ENCODE peak calls at places on chromosomes 5 and 9, in nine cellular contexts. One of them, this sample, is unnamed.

GRCh38 chr9:99012957-99013512 is 69.3 kb downstream of the COL15A1 start:
- DNase-seq in CD4-positive, CD25-positive, alpha-beta regulatory T cell: peak
- DNase-seq in A549: no peak
- DNase-seq in cardiac muscle cell: no peak
- DNase-seq in dorsolateral prefrontal cortex: no peak
- DNase-seq in stomach: no peak
- DNase-seq in right lobe of liver: no peak
- DNase-seq in naive thymus-derived CD4-positive, alpha-beta T cell: no peak
- DNase-seq in heart right ventricle: no peak
- DNase-seq in this sample: no peak

GRCh38 chr9:137195525-137196220 is 4.9 kb downstream of the TPRN start:
- DNase-seq in CD4-positive, CD25-positive, alpha-beta regulatory T cell: no peak
- DNase-seq in A549: no peak
- DNase-seq in cardiac muscle cell: no peak
- DNase-seq in dorsolateral prefrontal cortex: no peak
- DNase-seq in stomach: peak
- DNase-seq in right lobe of liver: peak
- DNase-seq in naive thymus-derived CD4-positive, alpha-beta T cell: no peak
- DNase-seq in heart right ventricle: no peak
- DNase-seq in this sample: no peak

GRCh38 chr5:92991681-92992472 is 589.1 kb downstream of the NR2F1-AS1 start:
- DNase-seq in CD4-positive, CD25-positive, alpha-beta regulatory T cell: no peak
- DNase-seq in A549: no peak
- DNase-seq in cardiac muscle cell: no peak
- DNase-seq in dorsolateral prefrontal cortex: no peak
- DNase-seq in stomach: no peak
- DNase-seq in right lobe of liver: no peak
- DNase-seq in naive thymus-derived CD4-positive, alpha-beta T cell: no peak
- DNase-seq in heart right ventricle: no peak
- DNase-seq in this sample: no peak

GRCh38 chr9:40927851-40928802 is 200.4 kb downstream of the FOXD4L6 start:
- DNase-seq in CD4-positive, CD25-positive, alpha-beta regulatory T cell: no peak
- DNase-seq in A549: no peak
- DNase-seq in cardiac muscle cell: no peak
- DNase-seq in dorsolateral prefrontal cortex: no peak
- DNase-seq in stomach: no peak
- DNase-seq in right lobe of liver: no peak
- DNase-seq in naive thymus-derived CD4-positive, alpha-beta T cell: no peak
- DNase-seq in heart right ventricle: no peak
- DNase-seq in this sample: no peak

GRCh38 chr9:79660615-79661014 is 88.8 kb downstream of the TLE4 start:
- DNase-seq in CD4-positive, CD25-positive, alpha-beta regulatory T cell: no peak
- DNase-seq in A549: no peak
- DNase-seq in cardiac muscle cell: no peak
- DNase-seq in dorsolateral prefrontal cortex: no peak
- DNase-seq in stomach: no peak
- DNase-seq in right lobe of liver: no peak
- DNase-seq in naive thymus-derived CD4-positive, alpha-beta T cell: no peak
- DNase-seq in heart right ventricle: no peak
- DNase-seq in this sample: no peak

GRCh38 chr9:72365525-72366256 is 683 bp upstream of the ZFAND5 start:
- DNase-seq in CD4-positive, CD25-positive, alpha-beta regulatory T cell: peak
- DNase-seq in A549: peak
- DNase-seq in cardiac muscle cell: peak
- DNase-seq in dorsolateral prefrontal cortex: peak
- DNase-seq in stomach: peak
- DNase-seq in right lobe of liver: peak
- DNase-seq in naive thymus-derived CD4-positive, alpha-beta T cell: no peak
- DNase-seq in heart right ventricle: peak
- DNase-seq in this sample: peak

GRCh38 chr5:57117601-57118000 is 56.3 kb upstream of the GPBP1 start:
- DNase-seq in CD4-positive, CD25-positive, alpha-beta regulatory T cell: no peak
- DNase-seq in A549: no peak
- DNase-seq in cardiac muscle cell: no peak
- DNase-seq in dorsolateral prefrontal cortex: no peak
- DNase-seq in stomach: no peak
- DNase-seq in right lobe of liver: no peak
- DNase-seq in naive thymus-derived CD4-positive, alpha-beta T cell: no peak
- DNase-seq in heart right ventricle: no peak
- DNase-seq in this sample: peak

GRCh38 chr5:100902406-100903035 is 561 bp downstream of the ST8SIA4 start:
- DNase-seq in CD4-positive, CD25-positive, alpha-beta regulatory T cell: no peak
- DNase-seq in A549: peak
- DNase-seq in cardiac muscle cell: no peak
- DNase-seq in dorsolateral prefrontal cortex: no peak
- DNase-seq in stomach: no peak
- DNase-seq in right lobe of liver: no peak
- DNase-seq in naive thymus-derived CD4-positive, alpha-beta T cell: peak
- DNase-seq in heart right ventricle: no peak
- DNase-seq in this sample: no peak

GRCh38 chr5:135561266-135561665 is 17.5 kb downstream of the CXCL14 start:
- DNase-seq in CD4-positive, CD25-positive, alpha-beta regulatory T cell: no peak
- DNase-seq in A549: no peak
- DNase-seq in cardiac muscle cell: no peak
- DNase-seq in dorsolateral prefrontal cortex: no peak
- DNase-seq in stomach: no peak
- DNase-seq in right lobe of liver: no peak
- DNase-seq in naive thymus-derived CD4-positive, alpha-beta T cell: no peak
- DNase-seq in heart right ventricle: no peak
- DNase-seq in this sample: no peak

GRCh38 chr5:40627708-40628107 is 52.0 kb upstream of the PTGER4 start:
- DNase-seq in CD4-positive, CD25-positive, alpha-beta regulatory T cell: no peak
- DNase-seq in A549: no peak
- DNase-seq in cardiac muscle cell: no peak
- DNase-seq in dorsolateral prefrontal cortex: no peak
- DNase-seq in stomach: no peak
- DNase-seq in right lobe of liver: no peak
- DNase-seq in naive thymus-derived CD4-positive, alpha-beta T cell: no peak
- DNase-seq in heart right ventricle: no peak
- DNase-seq in this sample: no peak

GRCh38 chr5:107383414-107383813 is 287.3 kb downstream of the EFNA5 start:
- DNase-seq in CD4-positive, CD25-positive, alpha-beta regulatory T cell: no peak
- DNase-seq in A549: peak
- DNase-seq in cardiac muscle cell: no peak
- DNase-seq in dorsolateral prefrontal cortex: no peak
- DNase-seq in stomach: no peak
- DNase-seq in right lobe of liver: no peak
- DNase-seq in naive thymus-derived CD4-positive, alpha-beta T cell: no peak
- DNase-seq in heart right ventricle: no peak
- DNase-seq in this sample: no peak

GRCh38 chr9:11335011-11335410 is 722.2 kb upstream of the PTPRD start:
- DNase-seq in CD4-positive, CD25-positive, alpha-beta regulatory T cell: no peak
- DNase-seq in A549: no peak
- DNase-seq in cardiac muscle cell: no peak
- DNase-seq in dorsolateral prefrontal cortex: no peak
- DNase-seq in stomach: no peak
- DNase-seq in right lobe of liver: no peak
- DNase-seq in naive thymus-derived CD4-positive, alpha-beta T cell: no peak
- DNase-seq in heart right ventricle: no peak
- DNase-seq in this sample: no peak

GRCh38 chr5:56039985-56040384 is 45.2 kb upstream of the IL6ST start:
- DNase-seq in CD4-positive, CD25-positive, alpha-beta regulatory T cell: no peak
- DNase-seq in A549: no peak
- DNase-seq in cardiac muscle cell: no peak
- DNase-seq in dorsolateral prefrontal cortex: no peak
- DNase-seq in stomach: no peak
- DNase-seq in right lobe of liver: no peak
- DNase-seq in naive thymus-derived CD4-positive, alpha-beta T cell: no peak
- DNase-seq in heart right ventricle: no peak
- DNase-seq in this sample: no peak

GRCh38 chr5:154737667-154738320 is 17.4 kb upstream of the LARP1 start:
- DNase-seq in CD4-positive, CD25-positive, alpha-beta regulatory T cell: no peak
- DNase-seq in A549: no peak
- DNase-seq in cardiac muscle cell: no peak
- DNase-seq in dorsolateral prefrontal cortex: no peak
- DNase-seq in stomach: no peak
- DNase-seq in right lobe of liver: no peak
- DNase-seq in naive thymus-derived CD4-positive, alpha-beta T cell: no peak
- DNase-seq in heart right ventricle: no peak
- DNase-seq in this sample: no peak

GRCh38 chr9:83656952-83657351 is 34.0 kb downstream of the IDNK start:
- DNase-seq in CD4-positive, CD25-positive, alpha-beta regulatory T cell: no peak
- DNase-seq in A549: no peak
- DNase-seq in cardiac muscle cell: no peak
- DNase-seq in dorsolateral prefrontal cortex: no peak
- DNase-seq in stomach: no peak
- DNase-seq in right lobe of liver: no peak
- DNase-seq in naive thymus-derived CD4-positive, alpha-beta T cell: no peak
- DNase-seq in heart right ventricle: no peak
- DNase-seq in this sample: no peak

GRCh38 chr9:21030389-21031035 is 928 bp downstream of the HACD4 start:
- DNase-seq in CD4-positive, CD25-positive, alpha-beta regulatory T cell: peak
- DNase-seq in A549: peak
- DNase-seq in cardiac muscle cell: no peak
- DNase-seq in dorsolateral prefrontal cortex: no peak
- DNase-seq in stomach: no peak
- DNase-seq in right lobe of liver: no peak
- DNase-seq in naive thymus-derived CD4-positive, alpha-beta T cell: peak
- DNase-seq in heart right ventricle: no peak
- DNase-seq in this sample: no peak

GRCh38 chr5:1168751-1169607 is 32.4 kb upstream of the SLC6A19 start:
- DNase-seq in CD4-positive, CD25-positive, alpha-beta regulatory T cell: no peak
- DNase-seq in A549: no peak
- DNase-seq in cardiac muscle cell: no peak
- DNase-seq in dorsolateral prefrontal cortex: no peak
- DNase-seq in stomach: no peak
- DNase-seq in right lobe of liver: no peak
- DNase-seq in naive thymus-derived CD4-positive, alpha-beta T cell: no peak
- DNase-seq in heart right ventricle: no peak
- DNase-seq in this sample: no peak

GRCh38 chr5:1167361-1167727 is 34.1 kb upstream of the SLC6A19 start:
- DNase-seq in CD4-positive, CD25-positive, alpha-beta regulatory T cell: no peak
- DNase-seq in A549: no peak
- DNase-seq in cardiac muscle cell: no peak
- DNase-seq in dorsolateral prefrontal cortex: no peak
- DNase-seq in stomach: no peak
- DNase-seq in right lobe of liver: no peak
- DNase-seq in naive thymus-derived CD4-positive, alpha-beta T cell: no peak
- DNase-seq in heart right ventricle: no peak
- DNase-seq in this sample: no peak

GRCh38 chr5:1169608-1170115 is 31.7 kb upstream of the SLC6A19 start:
- DNase-seq in CD4-positive, CD25-positive, alpha-beta regulatory T cell: no peak
- DNase-seq in A549: no peak
- DNase-seq in cardiac muscle cell: no peak
- DNase-seq in dorsolateral prefrontal cortex: no peak
- DNase-seq in stomach: no peak
- DNase-seq in right lobe of liver: no peak
- DNase-seq in naive thymus-derived CD4-positive, alpha-beta T cell: no peak
- DNase-seq in heart right ventricle: no peak
- DNase-seq in this sample: no peak

GRCh38 chr5:1166370-1166769 is 35.0 kb upstream of the SLC6A19 start:
- DNase-seq in CD4-positive, CD25-positive, alpha-beta regulatory T cell: no peak
- DNase-seq in A549: no peak
- DNase-seq in cardiac muscle cell: no peak
- DNase-seq in dorsolateral prefrontal cortex: no peak
- DNase-seq in stomach: no peak
- DNase-seq in right lobe of liver: no peak
- DNase-seq in naive thymus-derived CD4-positive, alpha-beta T cell: no peak
- DNase-seq in heart right ventricle: no peak
- DNase-seq in this sample: no peak

GRCh38 chr5:1167728-1168709 is 33.4 kb upstream of the SLC6A19 start:
- DNase-seq in CD4-positive, CD25-positive, alpha-beta regulatory T cell: peak
- DNase-seq in A549: peak
- DNase-seq in cardiac muscle cell: peak
- DNase-seq in dorsolateral prefrontal cortex: peak
- DNase-seq in stomach: peak
- DNase-seq in right lobe of liver: peak
- DNase-seq in naive thymus-derived CD4-positive, alpha-beta T cell: peak
- DNase-seq in heart right ventricle: peak
- DNase-seq in this sample: peak
- H3K4me3 ChIP-seq in CD4-positive, CD25-positive, alpha-beta regulatory T cell: no peak
- H3K4me3 ChIP-seq in A549: peak
- H3K4me3 ChIP-seq in cardiac muscle cell: peak
- H3K4me3 ChIP-seq in dorsolateral prefrontal cortex: peak
- H3K4me3 ChIP-seq in stomach: no peak
- H3K4me3 ChIP-seq in right lobe of liver: no peak
- H3K4me3 ChIP-seq in naive thymus-derived CD4-positive, alpha-beta T cell: no peak
- H3K4me3 ChIP-seq in heart right ventricle: no peak
- H3K4me3 ChIP-seq in this sample: no peak

GRCh38 chr9:113464286-113464660 is 746 bp downstream of the RGS3 start:
- DNase-seq in CD4-positive, CD25-positive, alpha-beta regulatory T cell: no peak
- DNase-seq in A549: no peak
- DNase-seq in cardiac muscle cell: no peak
- DNase-seq in dorsolateral prefrontal cortex: no peak
- DNase-seq in stomach: no peak
- DNase-seq in right lobe of liver: no peak
- DNase-seq in naive thymus-derived CD4-positive, alpha-beta T cell: no peak
- DNase-seq in heart right ventricle: no peak
- DNase-seq in this sample: no peak
- H3K4me3 ChIP-seq in CD4-positive, CD25-positive, alpha-beta regulatory T cell: no peak
- H3K4me3 ChIP-seq in A549: peak
- H3K4me3 ChIP-seq in cardiac muscle cell: peak
- H3K4me3 ChIP-seq in dorsolateral prefrontal cortex: peak
- H3K4me3 ChIP-seq in stomach: peak
- H3K4me3 ChIP-seq in right lobe of liver: no peak
- H3K4me3 ChIP-seq in naive thymus-derived CD4-positive, alpha-beta T cell: no peak
- H3K4me3 ChIP-seq in heart right ventricle: peak
- H3K4me3 ChIP-seq in this sample: no peak

DNA sequence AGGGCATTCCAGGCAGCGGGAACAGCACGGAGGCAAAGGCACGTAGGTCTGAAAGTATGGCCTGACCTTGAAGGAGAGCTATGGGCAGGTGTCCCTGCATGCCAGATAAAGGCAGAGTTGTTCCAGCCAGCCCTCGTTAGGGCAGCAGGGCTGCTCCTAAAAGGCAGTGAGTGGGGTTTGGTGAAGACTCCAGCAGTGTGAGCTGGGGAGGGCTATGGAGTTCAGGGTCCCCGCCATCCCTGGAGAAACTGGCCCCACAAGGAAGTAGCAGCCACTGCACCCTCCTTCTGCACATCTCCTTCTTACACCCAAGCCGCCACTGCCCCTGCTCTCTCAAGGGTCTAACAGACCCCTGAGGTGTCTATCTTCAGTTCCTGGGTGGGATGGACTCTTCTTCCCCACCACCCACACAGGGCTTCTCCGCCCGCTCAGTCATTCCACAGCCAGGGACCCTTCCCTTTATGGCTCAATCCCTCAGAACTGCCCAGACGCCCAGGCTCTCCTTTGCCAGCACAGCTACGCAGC is 1.4 kb downstream of the AKNA start:
- DNase-seq in CD4-positive, CD25-positive, alpha-beta regulatory T cell: no peak
- DNase-seq in A549: no peak
- DNase-seq in cardiac muscle cell: peak
- DNase-seq in dorsolateral prefrontal cortex: no peak
- DNase-seq in stomach: no peak
- DNase-seq in right lobe of liver: no peak
- DNase-seq in naive thymus-derived CD4-positive, alpha-beta T cell: no peak
- DNase-seq in heart right ventricle: no peak
- DNase-seq in this sample: no peak
- H3K4me3 ChIP-seq in CD4-positive, CD25-positive, alpha-beta regulatory T cell: peak
- H3K4me3 ChIP-seq in A549: no peak
- H3K4me3 ChIP-seq in cardiac muscle cell: peak
- H3K4me3 ChIP-seq in dorsolateral prefrontal cortex: peak
- H3K4me3 ChIP-seq in stomach: peak
- H3K4me3 ChIP-seq in right lobe of liver: peak
- H3K4me3 ChIP-seq in naive thymus-derived CD4-positive, alpha-beta T cell: peak
- H3K4me3 ChIP-seq in heart right ventricle: peak
- H3K4me3 ChIP-seq in this sample: peak

DNA sequence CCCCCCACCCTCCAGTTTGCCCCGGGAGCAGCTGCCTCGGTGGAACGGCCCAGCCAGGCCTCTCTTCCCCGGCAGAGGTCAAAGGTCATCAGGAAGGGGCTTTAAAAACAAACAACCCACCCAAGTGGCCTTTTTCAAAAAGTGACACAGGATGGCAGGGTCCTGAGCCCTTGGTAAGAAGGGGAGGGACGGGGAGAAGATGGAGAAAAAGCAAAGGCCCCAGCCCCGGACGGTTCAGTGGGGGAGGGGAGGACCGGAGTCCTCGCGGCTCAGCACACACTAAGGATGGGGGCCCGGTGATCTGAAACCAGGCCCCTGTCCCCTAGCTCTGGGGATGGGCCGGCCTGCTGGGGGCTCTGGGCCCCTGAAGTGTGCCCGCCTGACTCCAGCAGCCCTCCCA is 1.1 kb downstream of the PRRX2 start:
- DNase-seq in CD4-positive, CD25-positive, alpha-beta regulatory T cell: no peak
- DNase-seq in A549: no peak
- DNase-seq in cardiac muscle cell: no peak
- DNase-seq in dorsolateral prefrontal cortex: no peak
- DNase-seq in stomach: no peak
- DNase-seq in right lobe of liver: no peak
- DNase-seq in naive thymus-derived CD4-positive, alpha-beta T cell: no peak
- DNase-seq in heart right ventricle: no peak
- DNase-seq in this sample: no peak
- H3K4me3 ChIP-seq in CD4-positive, CD25-positive, alpha-beta regulatory T cell: no peak
- H3K4me3 ChIP-seq in A549: peak
- H3K4me3 ChIP-seq in cardiac muscle cell: no peak
- H3K4me3 ChIP-seq in dorsolateral prefrontal cortex: no peak
- H3K4me3 ChIP-seq in stomach: peak
- H3K4me3 ChIP-seq in right lobe of liver: no peak
- H3K4me3 ChIP-seq in naive thymus-derived CD4-positive, alpha-beta T cell: no peak
- H3K4me3 ChIP-seq in heart right ventricle: no peak
- H3K4me3 ChIP-seq in this sample: no peak

This sample was measured in Jurkat, Clone E6-1.